ENCODE peak calls at places on chromosomes 3 and 15, in ten cellular contexts. G, U, P, J, D, A, N, B, H and E are unnamed samples.
A peak's percentile ranks its signal among the peaks of the same experiment; 100 is the strongest.

GRCh38 chr3:142853270-142854163 is 35.4 kb downstream of the PCOLCE2 start:
- DNase-seq in G (peak; percentile 38), U (peak; percentile 73), P (no peak), J (peak; percentile 21), D (no peak), A (peak; percentile 36), N (no peak), B (peak; percentile 84), H (no peak), E (no peak)

GRCh38 chr3:126129408-126129891 is 45.5 kb upstream of the SLC41A3 start:
- DNase-seq in G (no peak), U (no peak), P (no peak), J (peak; percentile 9), D (no peak), A (peak; percentile 57), N (peak; percentile 84), B (peak; percentile 10), H (no peak), E (no peak)

GRCh38 chr3:114590309-114591047 is 296.6 kb downstream of the TIGIT start:
- DNase-seq in G (no peak), U (no peak), P (no peak), J (no peak), D (no peak), A (no peak), N (no peak), B (no peak), H (no peak), E (no peak)

GRCh38 chr3:172107403-172107802 is 68.0 kb downstream of the FNDC3B start:
- DNase-seq in G (peak; percentile 42), U (no peak), P (no peak), J (no peak), D (no peak), A (no peak), N (no peak), B (no peak), H (peak; percentile 83), E (no peak)

GRCh38 chr3:122415104-122415744 is 638 bp downstream of the WDR5B start:
- DNase-seq in G (peak; percentile 34), U (peak; percentile 52), P (peak; percentile 67), J (peak; percentile 55), D (no peak), A (peak; percentile 87), N (no peak), B (peak; percentile 64), H (peak; percentile 69), E (no peak)

GRCh38 chr3:54506603-54507002 is 384.3 kb downstream of the CACNA2D3 start:
- DNase-seq in G (no peak), U (no peak), P (no peak), J (no peak), D (no peak), A (no peak), N (no peak), B (no peak), H (no peak), E (no peak)

GRCh38 chr3:60650171-60650570 is 601.1 kb downstream of the FHIT start:
- DNase-seq in G (peak; percentile 4), U (no peak), P (no peak), J (no peak), D (no peak), A (no peak), N (no peak), B (no peak), H (no peak), E (no peak)

GRCh38 chr15:56996093-56996492 is 77.6 kb downstream of the TCF12 start:
- DNase-seq in G (peak; percentile 20), U (no peak), P (no peak), J (no peak), D (no peak), A (no peak), N (no peak), B (no peak), H (no peak), E (no peak)

GRCh38 chr3:153162513-153163348 is 705 bp downstream of the RAP2B start:
- DNase-seq in G (peak; percentile 34), U (peak; percentile 40), P (peak; percentile 71), J (peak; percentile 26), D (no peak), A (peak; percentile 28), N (peak; percentile 91), B (no peak), H (peak; percentile 49), E (peak; percentile 34)

GRCh38 chr15:41894791-41895463 is 1.1 kb upstream of the SPTBN5 start:
- DNase-seq in G (peak; percentile 71), U (peak; percentile 75), P (no peak), J (peak; percentile 78), D (peak; percentile 11), A (peak; percentile 81), N (peak; percentile 92), B (peak; percentile 93), H (peak; percentile 91), E (no peak)

GRCh38 chr15:93929375-93930094 is 301.8 kb upstream of the MCTP2 start:
- DNase-seq in G (peak; percentile 87), U (peak; percentile 94), P (peak; percentile 19), J (peak; percentile 60), D (no peak), A (peak; percentile 48), N (no peak), B (peak; percentile 78), H (no peak), E (no peak)

DNA sequence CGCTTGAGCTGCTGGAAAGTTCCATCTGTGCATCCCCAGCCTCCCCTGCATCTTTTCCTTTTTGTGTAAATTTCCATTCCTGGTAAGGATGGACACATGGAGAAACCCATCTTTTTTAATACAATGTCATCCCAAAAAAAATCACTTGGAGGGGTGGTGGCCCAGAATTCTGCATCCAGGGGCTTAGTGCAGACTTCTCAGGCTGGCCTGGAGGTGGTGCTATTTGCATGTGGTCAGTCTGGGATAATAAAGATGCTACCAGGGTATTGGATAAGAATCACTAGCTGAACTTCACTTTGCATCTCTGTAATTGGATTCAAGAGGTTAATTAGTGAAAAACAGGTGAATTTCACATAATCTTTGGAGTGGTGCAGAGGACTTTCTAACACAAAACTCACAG is 1.8 kb upstream of the ZSCAN2 start:
- DNase-seq in G (peak; percentile 53), U (peak; percentile 56), P (peak; percentile 60), J (peak; percentile 66), D (no peak), A (peak; percentile 52), N (no peak), B (peak; percentile 74), H (no peak), E (peak; percentile 52)
- TF ChIP-seq CTCF in G (peak; percentile 76), U (peak; percentile 83), P (peak; percentile 74), J (peak; percentile 83), D (peak; percentile 33), A (peak; percentile 67), N (peak; percentile 32), B (peak; percentile 75), H (peak; percentile 66), E (peak; percentile 67)

DNA sequence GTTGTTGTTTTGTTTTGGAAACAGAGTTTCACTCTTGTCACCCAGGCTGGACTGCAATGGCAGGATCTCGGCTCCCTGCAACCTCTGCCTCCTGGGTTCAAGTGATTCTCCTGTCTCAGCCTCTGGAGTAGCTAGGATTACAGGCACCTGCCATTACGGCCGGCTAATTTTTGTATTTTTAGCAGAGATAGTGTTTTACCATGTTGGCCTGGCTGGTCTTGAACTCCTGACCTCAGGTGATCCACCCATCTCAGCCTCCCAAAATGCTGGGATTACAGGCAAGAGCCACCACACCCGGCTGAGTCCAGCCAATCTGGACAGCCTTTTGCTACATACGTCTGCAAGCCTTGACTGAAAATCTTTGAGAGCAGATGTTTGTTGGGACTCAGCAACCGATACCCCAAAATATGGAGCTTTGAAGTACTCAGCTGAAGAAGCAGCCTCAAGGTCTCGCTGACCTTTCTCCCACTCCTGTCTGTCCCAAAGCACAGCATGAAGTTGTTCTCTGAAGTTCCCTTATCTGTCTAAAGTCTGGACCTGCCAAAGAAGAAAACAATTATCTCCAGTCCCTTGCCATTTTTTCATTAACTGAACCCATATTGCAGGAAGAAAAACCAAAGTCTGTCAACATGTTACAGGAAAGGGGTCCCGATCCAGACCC is 9.6 kb upstream of the NUP210 start:
- DNase-seq in G (no peak), U (no peak), P (no peak), J (no peak), D (no peak), A (no peak), N (no peak), B (no peak), H (no peak), E (no peak)
- TF ChIP-seq CTCF in G (no peak), U (no peak), P (no peak), J (no peak), D (no peak), A (no peak), N (no peak), B (no peak), H (no peak), E (no peak)

DNA sequence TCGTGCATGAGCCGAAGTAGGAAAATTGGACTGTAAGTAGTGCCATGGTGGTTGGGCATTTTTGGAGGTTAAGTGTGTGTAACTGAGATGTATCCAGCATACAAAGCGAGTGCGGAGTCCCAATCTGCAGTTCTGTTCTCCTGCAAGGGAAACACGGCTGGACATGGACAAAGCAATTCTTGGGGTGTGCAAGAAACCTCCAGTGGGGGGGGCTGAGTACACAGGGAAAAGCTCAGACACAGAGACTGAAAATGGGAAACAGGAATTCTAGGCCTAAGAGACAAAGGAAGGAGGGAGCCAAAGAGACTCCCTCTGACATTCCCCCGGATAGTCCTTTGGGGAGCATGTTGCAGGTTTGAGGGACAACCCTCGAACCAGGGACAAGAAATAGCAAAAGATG is 83.2 kb upstream of the PLSCR4 start:
- DNase-seq in G (peak; percentile 34), U (peak; percentile 40), P (no peak), J (peak; percentile 15), D (no peak), A (peak; percentile 41), N (no peak), B (no peak), H (no peak), E (no peak)
- TF ChIP-seq CTCF in G (peak; percentile 52), U (peak; percentile 57), P (no peak), J (peak; percentile 42), D (no peak), A (no peak), N (no peak), B (no peak), H (peak; percentile 14), E (no peak)

GRCh38 chr15:92633418-92633817 is 22.2 kb downstream of the FAM174B start:
- DNase-seq in G (no peak), U (no peak), P (no peak), J (no peak), D (no peak), A (peak; percentile 15), N (no peak), B (no peak), H (no peak), E (no peak)

GRCh38 chr15:92633001-92633400 is 22.6 kb downstream of the FAM174B start:
- DNase-seq in G (no peak), U (no peak), P (no peak), J (no peak), D (no peak), A (no peak), N (no peak), B (no peak), H (no peak), E (no peak)

GRCh38 chr15:92629276-92629974 is 26.1 kb downstream of the FAM174B start:
- DNase-seq in G (no peak), U (no peak), P (no peak), J (no peak), D (no peak), A (no peak), N (no peak), B (no peak), H (no peak), E (no peak)

GRCh38 chr15:92629975-92630626 is 25.5 kb downstream of the FAM174B start:
- DNase-seq in G (no peak), U (no peak), P (no peak), J (no peak), D (no peak), A (no peak), N (no peak), B (no peak), H (no peak), E (no peak)

GRCh38 chr15:92631721-92632120 is 23.9 kb downstream of the FAM174B start:
- DNase-seq in G (no peak), U (no peak), P (no peak), J (no peak), D (no peak), A (peak; percentile 1), N (no peak), B (no peak), H (no peak), E (no peak)
- TF ChIP-seq CTCF in G (no peak), U (no peak), P (no peak), J (no peak), D (no peak), A (no peak), N (no peak), B (no peak), H (no peak), E (no peak)